ENCODE peak calls at places on chromosomes 16 and 17, in ten cellular contexts. K is effector memory CD4-positive, alpha-beta T cell; L is CD4-positive, alpha-beta T cell; O is NCI-H460; T is left ventricle myocardium superior; R is tibial nerve; G is heart right ventricle; X is activated CD4-positive, alpha-beta T cell treated with anti-CD3 and anti-CD28 coated beads, Interleukin-2, amount 50 U/mL, for 48 hours; F is colonic mucosa; V is globus pallidus. Q is an unnamed sample.

GRCh38 chr16:64416232-64417010 is 705.4 kb downstream of the CDH11 start:
- DNase-seq in K (no peak), L (no peak), O (no peak), T (no peak), R (no peak), G (no peak), X (no peak), F (no peak), V (peak; percentile 16), Q (no peak)

GRCh38 chr17:81961087-81961514 is at the start of gene NOTUM:
- DNase-seq in K (no peak), L (peak; percentile 17), O (no peak), T (no peak), R (no peak), G (no peak), X (no peak), F (no peak), V (no peak), Q (peak; percentile 45)

GRCh38 chr17:696412-696811 is 18.2 kb downstream of the VPS53 start:
- DNase-seq in K (no peak), L (no peak), O (no peak), T (no peak), R (no peak), G (no peak), X (no peak), F (no peak), V (no peak), Q (no peak)

GRCh38 chr16:65570261-65570660 is 448.4 kb upstream of the CDH11 start:
- DNase-seq in K (no peak), L (no peak), O (no peak), T (no peak), R (no peak), G (no peak), X (no peak), F (no peak), V (no peak), Q (no peak)

GRCh38 chr16:85126731-85127662 is 14.7 kb upstream of the CIBAR2 start:
- DNase-seq in K (no peak), L (no peak), O (no peak), T (no peak), R (no peak), G (no peak), X (peak; percentile 37), F (no peak), V (peak; percentile 37), Q (no peak)

GRCh38 chr16:23934610-23935009 is 98.8 kb downstream of the PRKCB start:
- DNase-seq in K (no peak), L (no peak), O (no peak), T (no peak), R (no peak), G (no peak), X (no peak), F (no peak), V (no peak), Q (no peak)

GRCh38 chr17:32741381-32741780 is 135.5 kb downstream of the MYO1D start:
- DNase-seq in K (no peak), L (no peak), O (no peak), T (no peak), R (no peak), G (no peak), X (no peak), F (no peak), V (no peak), Q (no peak)

GRCh38 chr17:41739661-41740352 is 5.4 kb upstream of the HAP1 start:
- DNase-seq in K (no peak), L (no peak), O (peak; percentile 20), T (no peak), R (no peak), G (no peak), X (no peak), F (no peak), V (no peak), Q (no peak)

GRCh38 chr16:24737916-24738594 is 8.6 kb downstream of the TNRC6A start:
- DNase-seq in K (no peak), L (no peak), O (no peak), T (no peak), R (no peak), G (no peak), X (no peak), F (no peak), V (no peak), Q (no peak)

GRCh38 chr16:66204761-66205160 is 161.7 kb upstream of the CDH5 start:
- DNase-seq in K (no peak), L (no peak), O (no peak), T (no peak), R (no peak), G (no peak), X (no peak), F (no peak), V (no peak), Q (no peak)

GRCh38 chr17:81523139-81524062 is 4.8 kb upstream of the FSCN2 start:
- DNase-seq in K (no peak), L (no peak), O (no peak), T (peak; percentile 70), R (no peak), G (no peak), X (no peak), F (no peak), V (peak; percentile 41), Q (no peak)

GRCh38 chr16:9338510-9338909 is 247.1 kb downstream of the HAPSTR1 start:
- DNase-seq in K (no peak), L (no peak), O (no peak), T (no peak), R (no peak), G (no peak), X (no peak), F (no peak), V (no peak), Q (no peak)

GRCh38 chr17:19347323-19348080 is 15.0 kb downstream of the B9D1 start:
- DNase-seq in K (no peak), L (no peak), O (no peak), T (no peak), R (no peak), G (no peak), X (no peak), F (no peak), V (no peak), Q (no peak)

GRCh38 chr16:396199-396598 is 800 bp upstream of the NME4 start:
- DNase-seq in K (no peak), L (no peak), O (no peak), T (no peak), R (no peak), G (no peak), X (no peak), F (no peak), V (peak; percentile 69), Q (no peak)

GRCh38 chr17:80997471-80998387 is 6.1 kb downstream of the CHMP6 start:
- DNase-seq in K (no peak), L (no peak), O (no peak), T (no peak), R (no peak), G (no peak), X (no peak), F (no peak), V (no peak), Q (no peak)

GRCh38 chr16:3180445-3180878 is 7.5 kb upstream of the OR1F1 start:
- DNase-seq in K (no peak), L (no peak), O (no peak), T (no peak), R (no peak), G (no peak), X (peak; percentile 23), F (no peak), V (no peak), Q (no peak)